ENCODE peak calls at places on chromosome 16, in nine cellular contexts. W, O, H, R, K, T, P, M and F are unnamed samples.

GRCh38 chr16:71830359-71830758 is 15.4 kb upstream of the ATXN1L start:
- DNase-seq in W (no peak), O (no peak), H (no peak), R (no peak), K (no peak), T (no peak), P (no peak), M (no peak), F (no peak)

GRCh38 chr16:47142469-47143328 is 1.0 kb downstream of the NETO2 start:
- DNase-seq in W (peak; percentile 11), O (peak; percentile 71), H (peak; percentile 65), R (peak; percentile 77), K (no peak), T (peak; percentile 64), P (peak; percentile 37), M (no peak), F (peak; percentile 66)

GRCh38 chr16:1199342-1200013 is 25.6 kb downstream of the TPSG1 start:
- DNase-seq in W (no peak), O (no peak), H (no peak), R (no peak), K (no peak), T (no peak), P (no peak), M (no peak), F (no peak)

GRCh38 chr16:57092786-57093301 is 461 bp downstream of the CPNE2 start:
- DNase-seq in W (peak; percentile 40), O (peak; percentile 57), H (peak; percentile 86), R (peak; percentile 87), K (no peak), T (peak; percentile 76), P (no peak), M (no peak), F (peak; percentile 84)

GRCh38 chr16:86015606-86016005 is 116.6 kb downstream of the IRF8 start:
- DNase-seq in W (no peak), O (no peak), H (no peak), R (no peak), K (peak; percentile 23), T (no peak), P (no peak), M (no peak), F (no peak)

GRCh38 chr16:59591480-59591879 is 857.4 kb upstream of the GOT2 start:
- DNase-seq in W (no peak), O (no peak), H (no peak), R (no peak), K (no peak), T (no peak), P (no peak), M (no peak), F (no peak)

GRCh38 chr16:78553268-78554044 is 454.0 kb downstream of the WWOX start:
- DNase-seq in W (no peak), O (no peak), H (no peak), R (no peak), K (no peak), T (no peak), P (no peak), M (no peak), F (no peak)

GRCh38 chr16:58511933-58512815 is 3.1 kb upstream of the SETD6 start:
- DNase-seq in W (peak; percentile 66), O (no peak), H (peak; percentile 96), R (peak; percentile 81), K (peak; percentile 85), T (peak; percentile 91), P (peak; percentile 61), M (peak; percentile 69), F (peak; percentile 83)

GRCh38 chr16:87441886-87442580 is 49.9 kb downstream of the MAP1LC3B start:
- DNase-seq in W (no peak), O (no peak), H (no peak), R (no peak), K (no peak), T (peak; percentile 15), P (peak; percentile 35), M (no peak), F (no peak)

GRCh38 chr16:681746-682427 is 1.7 kb downstream of the STUB1 start:
- DNase-seq in W (no peak), O (no peak), H (no peak), R (no peak), K (no peak), T (no peak), P (no peak), M (no peak), F (no peak)

GRCh38 chr16:1545044-1545736 is 11.7 kb downstream of the TMEM204 start:
- DNase-seq in W (peak; percentile 83), O (no peak), H (no peak), R (no peak), K (no peak), T (peak; percentile 69), P (no peak), M (peak; percentile 77), F (no peak)

GRCh38 chr16:64088838-64089237 is 1033.0 kb downstream of the CDH11 start:
- DNase-seq in W (no peak), O (no peak), H (no peak), R (no peak), K (no peak), T (no peak), P (no peak), M (no peak), F (no peak)

GRCh38 chr16:64090327-64090726 is 1031.5 kb downstream of the CDH11 start:
- DNase-seq in W (no peak), O (no peak), H (no peak), R (no peak), K (no peak), T (no peak), P (no peak), M (no peak), F (no peak)

GRCh38 chr16:64092284-64092683 is 1029.6 kb downstream of the CDH11 start:
- DNase-seq in W (no peak), O (no peak), H (no peak), R (no peak), K (no peak), T (no peak), P (peak; percentile 28), M (no peak), F (no peak)

GRCh38 chr16:64085291-64085690 is 1036.6 kb downstream of the CDH11 start:
- DNase-seq in W (no peak), O (no peak), H (no peak), R (no peak), K (no peak), T (no peak), P (no peak), M (no peak), F (no peak)

DNA sequence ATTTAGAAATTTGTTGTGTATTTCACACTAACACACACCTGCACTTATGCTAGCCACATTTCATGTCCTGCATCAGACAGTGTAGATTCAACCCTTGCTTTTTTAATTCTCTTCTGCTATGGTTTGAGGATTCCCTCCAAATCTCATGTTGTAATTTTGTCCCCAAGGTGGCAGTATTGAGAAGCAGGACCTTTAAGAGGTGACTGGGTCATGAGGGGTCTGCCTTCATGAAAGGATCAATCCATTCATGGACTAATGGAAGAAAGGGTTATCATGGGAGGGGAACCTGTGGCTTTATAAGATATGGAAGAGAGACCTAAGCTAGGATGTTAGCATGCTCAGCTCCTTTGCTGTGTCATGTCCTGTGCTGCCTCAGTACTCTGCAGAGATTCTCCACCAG is 1032.2 kb downstream of the CDH11 start:
- DNase-seq in W (no peak), O (no peak), H (no peak), R (no peak), K (no peak), T (no peak), P (peak; percentile 39), M (no peak), F (no peak)
- TF ChIP-seq CTCF in W (peak; percentile 71), O (no peak), H (peak; percentile 18), R (no peak), K (peak; percentile 52), T (peak; percentile 40), P (peak; percentile 46), M (peak; percentile 22), F (no peak)

GRCh38 chr16:27123795-27124194 is 57.1 kb downstream of the C16orf82 start:
- DNase-seq in W (no peak), O (no peak), H (no peak), R (no peak), K (no peak), T (no peak), P (no peak), M (no peak), F (no peak)

DNA sequence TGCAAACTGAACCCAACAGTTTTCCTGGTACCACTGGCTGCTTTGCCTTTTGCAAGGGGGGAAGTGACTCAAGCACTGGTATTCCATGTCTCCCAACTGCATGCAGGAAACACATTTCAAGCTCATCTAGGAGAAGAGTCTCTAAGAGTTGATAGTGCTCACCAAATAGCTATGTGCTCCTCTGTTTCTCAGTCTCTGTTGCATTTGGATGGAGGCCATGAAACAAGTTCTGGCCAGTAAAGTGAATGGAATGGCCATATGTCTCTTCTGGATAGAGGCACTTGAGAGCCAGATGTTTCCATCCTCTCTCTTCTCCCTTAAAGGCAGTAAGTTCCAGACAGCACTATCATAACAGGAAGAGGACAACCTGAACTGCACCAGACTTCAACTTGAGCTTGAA is 60.6 kb downstream of the C16orf82 start:
- DNase-seq in W (no peak), O (no peak), H (no peak), R (no peak), K (no peak), T (no peak), P (peak; percentile 43), M (no peak), F (no peak)
- TF ChIP-seq CTCF in W (no peak), O (no peak), H (no peak), R (no peak), K (no peak), T (no peak), P (no peak), M (no peak), F (no peak)

GRCh38 chr16:74774223-74775139 is at the start of gene FA2H:
- DNase-seq in W (peak; percentile 44), O (peak; percentile 85), H (peak; percentile 97), R (peak; percentile 96), K (peak; percentile 97), T (peak; percentile 62), P (no peak), M (no peak), F (peak; percentile 89)
- TF ChIP-seq CTCF in W (peak; percentile 46), O (no peak), H (peak; percentile 18), R (peak; percentile 23), K (peak; percentile 38), T (peak; percentile 33), P (no peak), M (no peak), F (peak; percentile 42)

GRCh38 chr16:84086357-84086756 is 30.4 kb downstream of the MBTPS1 start:
- DNase-seq in W (peak; percentile 65), O (no peak), H (no peak), R (no peak), K (no peak), T (no peak), P (no peak), M (no peak), F (no peak)

GRCh38 chr16:84086996-84087395 is 29.7 kb downstream of the MBTPS1 start:
- DNase-seq in W (no peak), O (no peak), H (no peak), R (no peak), K (no peak), T (no peak), P (no peak), M (no peak), F (no peak)

GRCh38 chr16:84090212-84090611 is 26.5 kb downstream of the MBTPS1 start:
- DNase-seq in W (no peak), O (no peak), H (no peak), R (no peak), K (no peak), T (no peak), P (no peak), M (no peak), F (no peak)

GRCh38 chr16:84087461-84088151 is 29.1 kb downstream of the MBTPS1 start:
- DNase-seq in W (no peak), O (no peak), H (no peak), R (no peak), K (no peak), T (no peak), P (no peak), M (no peak), F (no peak)

GRCh38 chr16:84088695-84089395 is 27.9 kb downstream of the MBTPS1 start:
- DNase-seq in W (peak; percentile 46), O (peak; percentile 61), H (no peak), R (peak; percentile 62), K (peak; percentile 43), T (no peak), P (no peak), M (no peak), F (peak; percentile 70)
- TF ChIP-seq CTCF in W (peak; percentile 27), O (peak; percentile 34), H (no peak), R (peak; percentile 47), K (peak; percentile 29), T (no peak), P (no peak), M (no peak), F (peak; percentile 31)